ENCODE peak calls at places on chromosomes 6 and 20, in seven cellular contexts. R is H7; S is GM13976; I is GM10248; H is COLO829; P is BJ; Z is stimulated activated CD8-positive, alpha-beta memory T cell treated with anti-CD3 and anti-CD28 coated beads, Interleukin-15, amount 100 ng/mL, for 4 hours. K is an unnamed sample.
A peak's percentile ranks its signal among the peaks of the same experiment; 100 is the strongest.

GRCh38 chr6:38554700-38555413 is 84.9 kb downstream of the BTBD9 start:
- DNase-seq in R (no peak), S (no peak), I (no peak), H (no peak), P (peak; percentile 14), Z (no peak), K (no peak)

GRCh38 chr6:111469543-111469942 is 13.5 kb downstream of the REV3L start:
- DNase-seq in R (no peak), S (no peak), I (no peak), H (no peak), P (no peak), Z (no peak), K (no peak)

GRCh38 chr20:2599265-2600060 is 53.0 kb upstream of the NOP56 start:
- DNase-seq in R (peak; percentile 46), S (no peak), I (no peak), H (no peak), P (no peak), Z (no peak), K (no peak)

GRCh38 chr6:105780146-105780860 is 305.8 kb upstream of the PRDM1 start:
- DNase-seq in R (no peak), S (no peak), I (no peak), H (peak; percentile 36), P (no peak), Z (no peak), K (no peak)

GRCh38 chr6:96211341-96211740 is 195.6 kb downstream of the FUT9 start:
- DNase-seq in R (no peak), S (no peak), I (no peak), H (no peak), P (no peak), Z (no peak), K (no peak)

GRCh38 chr20:14142964-14143627 is 147.8 kb downstream of the MACROD2 start:
- DNase-seq in R (no peak), S (no peak), I (no peak), H (peak; percentile 35), P (peak; percentile 35), Z (no peak), K (no peak)

GRCh38 chr20:36562724-36563123 is 10.7 kb upstream of the TGIF2 start:
- DNase-seq in R (peak; percentile 38), S (no peak), I (no peak), H (no peak), P (no peak), Z (no peak), K (no peak)

GRCh38 chr6:20873425-20874190 is 339.4 kb downstream of the CDKAL1 start:
- DNase-seq in R (peak; percentile 30), S (no peak), I (no peak), H (no peak), P (no peak), Z (no peak), K (no peak)

GRCh38 chr20:31833130-31833930 is 12.1 kb downstream of the FOXS1 start:
- DNase-seq in R (peak; percentile 99), S (peak; percentile 87), I (peak; percentile 82), H (peak; percentile 73), P (no peak), Z (peak; percentile 15), K (no peak)

GRCh38 chr20:11511816-11512215 is 405.9 kb upstream of the BTBD3 start:
- DNase-seq in R (no peak), S (no peak), I (no peak), H (no peak), P (no peak), Z (no peak), K (no peak)

GRCh38 chr6:90297124-90297865 is 652 bp upstream of the BACH2 start:
- DNase-seq in R (no peak), S (no peak), I (peak; percentile 8), H (no peak), P (no peak), Z (no peak), K (no peak)

GRCh38 chr6:134420638-134421181 is 102.8 kb upstream of the SGK1 start:
- DNase-seq in R (no peak), S (no peak), I (no peak), H (no peak), P (no peak), Z (no peak), K (no peak)

GRCh38 chr6:138242987-138243592 is 24.8 kb upstream of the PBOV1 start:
- DNase-seq in R (no peak), S (no peak), I (no peak), H (no peak), P (no peak), Z (no peak), K (no peak)

GRCh38 chr20:51385941-51386530 is 156.5 kb downstream of the NFATC2 start:
- DNase-seq in R (peak; percentile 77), S (peak; percentile 63), I (peak; percentile 59), H (peak; percentile 74), P (no peak), Z (no peak), K (no peak)

GRCh38 chr20:4748847-4749246 is 27.1 kb downstream of the PRND start:
- DNase-seq in R (no peak), S (no peak), I (no peak), H (no peak), P (no peak), Z (no peak), K (no peak)

GRCh38 chr6:146781836-146782235 is 183.1 kb downstream of the ADGB start:
- DNase-seq in R (no peak), S (no peak), I (no peak), H (no peak), P (peak; percentile 8), Z (no peak), K (no peak)

GRCh38 chr6:144351741-144352140 is 66.6 kb downstream of the UTRN start:
- DNase-seq in R (no peak), S (no peak), I (no peak), H (no peak), P (no peak), Z (no peak), K (no peak)

GRCh38 chr20:36645998-36646397 is at the start of gene SLA2:
- DNase-seq in R (no peak), S (peak; percentile 70), I (peak; percentile 64), H (no peak), P (no peak), Z (peak; percentile 37), K (no peak)

GRCh38 chr20:48841861-48842529 is 14.2 kb upstream of the PREX1 start:
- DNase-seq in R (no peak), S (no peak), I (no peak), H (peak; percentile 70), P (peak; percentile 71), Z (no peak), K (no peak)

GRCh38 chr6:32936247-32937152 is 4.3 kb downstream of the HLA-DMB start:
- DNase-seq in R (no peak), S (no peak), I (no peak), H (no peak), P (no peak), Z (no peak), K (no peak)

GRCh38 chr6:154923199-154923869 is 71.8 kb upstream of the TIAM2 start:
- DNase-seq in R (peak; percentile 48), S (no peak), I (no peak), H (no peak), P (no peak), Z (no peak), K (no peak)

GRCh38 chr6:41374618-41375590 is 39.5 kb downstream of the NCR2 start:
- DNase-seq in R (peak; percentile 80), S (no peak), I (no peak), H (no peak), P (no peak), Z (no peak), K (no peak)

GRCh38 chr20:45032781-45033180 is 66.5 kb downstream of the STK4 start:
- DNase-seq in R (no peak), S (no peak), I (no peak), H (no peak), P (no peak), Z (no peak), K (no peak)

GRCh38 chr6:160226118-160226541 is 32.5 kb downstream of the SLC22A2 start:
- DNase-seq in R (no peak), S (no peak), I (no peak), H (no peak), P (no peak), Z (no peak), K (no peak)

GRCh38 chr6:122302077-122302476 is 97.4 kb upstream of the HSF2 start:
- DNase-seq in R (no peak), S (no peak), I (no peak), H (no peak), P (no peak), Z (no peak), K (no peak)

GRCh38 chr6:36914227-36914794 is 28.6 kb downstream of the C6orf89 start:
- DNase-seq in R (peak; percentile 74), S (no peak), I (no peak), H (peak; percentile 34), P (no peak), Z (no peak), K (no peak)

GRCh38 chr6:170410241-170410640 is 103.7 kb downstream of the FAM120B start:
- DNase-seq in R (no peak), S (no peak), I (no peak), H (no peak), P (no peak), Z (no peak), K (no peak)

GRCh38 chr6:73491371-73491770 is 29.5 kb downstream of the EEF1A1 start:
- DNase-seq in R (no peak), S (no peak), I (no peak), H (peak; percentile 28), P (no peak), Z (no peak), K (no peak)

GRCh38 chr6:2989332-2990178 is 10.1 kb upstream of the NQO2 start:
- DNase-seq in R (peak; percentile 77), S (peak; percentile 79), I (peak; percentile 75), H (peak; percentile 92), P (peak; percentile 93), Z (peak; percentile 41), K (no peak)

GRCh38 chr20:43037605-43038309 is 151.9 kb downstream of the PTPRT start:
- DNase-seq in R (no peak), S (no peak), I (no peak), H (no peak), P (no peak), Z (no peak), K (no peak)

GRCh38 chr20:47680804-47681529 is 104.3 kb downstream of the SULF2 start:
- DNase-seq in R (no peak), S (no peak), I (no peak), H (no peak), P (no peak), Z (no peak), K (no peak)

GRCh38 chr6:35008858-35009257 is 119.8 kb downstream of the ANKS1A start:
- DNase-seq in R (no peak), S (no peak), I (no peak), H (peak; percentile 96), P (no peak), Z (no peak), K (no peak)